ENCODE peak calls at places on chromosomes 3 and 15, in nine cellular contexts. B is CD14-positive monocyte; Q is activated CD8-positive, alpha-beta memory T cell treated with anti-CD3 and anti-CD28 coated beads, Interleukin-2, amount 50 U/mL, for 4 hours; T is NCI-H1092; S is stimulated activated CD4-positive, alpha-beta T cell treated with anti-CD3 and anti-CD28 coated beads, Interleukin-15, amount 100 ng/mL, for 1 hour; P is adrenal gland; X is SJSA1; E is immature natural killer cell; A is stimulated activated CD8-positive, alpha-beta memory T cell treated with anti-CD3 and anti-CD28 coated beads, Interleukin-4, amount 100 ng/mL, for 4 hours. G is an unnamed sample.

GRCh38 chr15:60208708-60209107 is 189.1 kb downstream of the ANXA2 start:
- DNase-seq in P (no peak), X (no peak), Q (no peak), E (no peak), T (no peak), A (no peak), B (no peak), S (no peak), G (no peak)

GRCh38 chr3:160196511-160197104 is 28.6 kb upstream of the C3orf80 start:
- DNase-seq in E (no peak), P (no peak), S (no peak), Q (no peak), A (no peak), T (no peak), B (no peak), X (no peak), G (no peak)

GRCh38 chr3:156459434-156459833 is 95.5 kb downstream of the SSR3 start:
- DNase-seq in P (no peak), Q (no peak), B (no peak), S (no peak), X (no peak), T (no peak), E (no peak), A (no peak), G (no peak)

GRCh38 chr15:56693761-56694160 is 39.5 kb downstream of the ZNF280D start:
- DNase-seq in T (no peak), X (peak), B (no peak), A (no peak), S (no peak), Q (no peak), E (no peak), P (no peak), G (no peak)

GRCh38 chr3:129245141-129245540 is 4.3 kb upstream of the COPG1 start:
- DNase-seq in X (no peak), B (no peak), E (no peak), A (no peak), P (no peak), S (no peak), T (no peak), Q (no peak), G (no peak)

GRCh38 chr3:117261907-117262518 is 552.4 kb downstream of the TUSC7 start:
- DNase-seq in P (no peak), B (no peak), X (no peak), T (no peak), Q (no peak), S (no peak), E (no peak), A (no peak), G (no peak)

GRCh38 chr3:11698326-11699082 is 54.8 kb upstream of the VGLL4 start:
- DNase-seq in A (no peak), Q (no peak), T (no peak), B (no peak), E (no peak), S (no peak), P (no peak), X (no peak), G (no peak)

GRCh38 chr15:68051907-68052306 is 2.2 kb upstream of the PIAS1 start:
- DNase-seq in Q (no peak), B (no peak), T (no peak), E (no peak), S (no peak), X (no peak), P (no peak), A (no peak), G (no peak)

GRCh38 chr3:53688989-53689388 is 157.2 kb downstream of the CHDH start:
- DNase-seq in Q (no peak), B (no peak), E (no peak), S (no peak), A (no peak), T (no peak), X (no peak), P (no peak), G (no peak)

GRCh38 chr3:146134348-146135117 is 26.5 kb downstream of the PLOD2 start:
- DNase-seq in Q (no peak), P (no peak), E (no peak), B (no peak), T (no peak), S (no peak), X (no peak), A (no peak), G (no peak)

GRCh38 chr15:82943176-82943575 is 9.3 kb downstream of the HOMER2 start:
- DNase-seq in X (no peak), P (no peak), B (no peak), S (no peak), E (no peak), T (no peak), A (no peak), Q (no peak), G (no peak)

GRCh38 chr15:73493936-73494335 is 51.0 kb downstream of the REC114 start:
- DNase-seq in S (no peak), Q (no peak), E (no peak), X (no peak), A (no peak), P (no peak), T (no peak), B (no peak), G (no peak)

GRCh38 chr15:47352217-47352616 is 365.1 kb upstream of the SEMA6D start:
- DNase-seq in T (no peak), Q (no peak), E (no peak), S (no peak), B (no peak), X (no peak), P (no peak), A (no peak), G (no peak)

GRCh38 chr3:30934208-30934550 is 39.7 kb upstream of the GADL1 start:
- DNase-seq in S (no peak), Q (no peak), X (peak), P (no peak), B (no peak), A (no peak), E (no peak), T (peak), G (no peak)

GRCh38 chr15:65644282-65644681 is 22.5 kb downstream of the SLC24A1 start:
- DNase-seq in X (no peak), B (no peak), Q (no peak), T (no peak), E (no peak), A (no peak), P (no peak), S (no peak), G (no peak)

GRCh38 chr3:59451041-59451763 is 401.4 kb upstream of the CFAP20DC start:
- DNase-seq in P (no peak), E (peak), A (peak), X (peak), T (no peak), B (no peak), Q (peak), S (no peak), G (no peak)

GRCh38 chr3:152193673-152194267 is 75.0 kb upstream of the MBNL1 start:
- DNase-seq in E (peak), T (no peak), A (no peak), Q (no peak), P (no peak), X (no peak), S (no peak), B (no peak), G (no peak)

GRCh38 chr3:109224333-109224732 is 87.8 kb downstream of the C3orf85 start:
- DNase-seq in T (no peak), A (no peak), S (no peak), B (no peak), P (peak), Q (no peak), X (no peak), E (no peak), G (no peak)

GRCh38 chr3:30368978-30369377 is 237.4 kb upstream of the TGFBR2 start:
- DNase-seq in B (no peak), E (no peak), Q (no peak), S (no peak), P (no peak), T (no peak), X (no peak), A (no peak), G (no peak)

GRCh38 chr15:55514414-55514850 is 6.4 kb upstream of the DNAAF4 start:
- DNase-seq in B (no peak), P (no peak), S (no peak), A (no peak), E (no peak), Q (no peak), X (no peak), T (no peak), G (no peak)

GRCh38 chr3:101685050-101685400 is 1.5 kb downstream of the RPL24 start:
- DNase-seq in A (no peak), T (no peak), B (no peak), S (no peak), X (no peak), Q (no peak), E (no peak), P (no peak), G (no peak)

GRCh38 chr15:77782691-77783090 is 150.0 kb upstream of the LINGO1 start:
- DNase-seq in B (no peak), E (no peak), A (no peak), S (no peak), T (no peak), P (no peak), X (no peak), Q (no peak), G (no peak)

GRCh38 chr3:169846458-169847193 is 23.1 kb downstream of the LRRC31 start:
- DNase-seq in X (no peak), S (no peak), A (no peak), Q (no peak), E (no peak), B (no peak), T (no peak), P (no peak), G (no peak)

GRCh38 chr3:13850161-13850945 is 29.5 kb downstream of the WNT7A start:
- DNase-seq in X (peak), B (no peak), S (no peak), T (no peak), Q (no peak), E (no peak), P (no peak), A (no peak), G (no peak)

GRCh38 chr3:67037615-67038014 is 39.5 kb downstream of the KBTBD8 start:
- DNase-seq in Q (no peak), E (no peak), P (no peak), B (no peak), A (no peak), S (no peak), X (no peak), T (no peak), G (no peak)